ENCODE peak calls at places on chromosome 9, in five cellular contexts. One of them, this sample, is unnamed.

GRCh38 chr9:132853482-132853881 is 24.6 kb downstream of the AK8 start:
- DNase-seq in fibroblast of lung: no peak
- DNase-seq in KBM-7: no peak
- DNase-seq in activated CD4-positive, alpha-beta T cell treated with anti-CD3 and anti-CD28 coated beads, Interleukin-2, amount 50 U/mL, for 48 hours: no peak
- DNase-seq in SK-MEL-5: no peak
- DNase-seq in this sample: no peak

GRCh38 chr9:85417674-85418073 is 324.1 kb downstream of the AGTPBP1 start:
- DNase-seq in KBM-7: no peak
- DNase-seq in activated CD4-positive, alpha-beta T cell treated with anti-CD3 and anti-CD28 coated beads, Interleukin-2, amount 50 U/mL, for 48 hours: no peak
- DNase-seq in SK-MEL-5: no peak
- DNase-seq in fibroblast of lung: no peak
- DNase-seq in this sample: no peak

GRCh38 chr9:114462791-114463190 is 42.5 kb downstream of the WHRN start:
- DNase-seq in KBM-7: no peak
- DNase-seq in activated CD4-positive, alpha-beta T cell treated with anti-CD3 and anti-CD28 coated beads, Interleukin-2, amount 50 U/mL, for 48 hours: no peak
- DNase-seq in fibroblast of lung: no peak
- DNase-seq in SK-MEL-5: no peak
- DNase-seq in this sample: no peak

GRCh38 chr9:85742630-85742928 is 825 bp upstream of the AGTPBP1 start:
- DNase-seq in fibroblast of lung: peak
- DNase-seq in KBM-7: no peak
- DNase-seq in SK-MEL-5: no peak
- DNase-seq in activated CD4-positive, alpha-beta T cell treated with anti-CD3 and anti-CD28 coated beads, Interleukin-2, amount 50 U/mL, for 48 hours: no peak
- DNase-seq in this sample: peak

GRCh38 chr9:35374436-35374835 is 115.5 kb upstream of the RUSC2 start:
- DNase-seq in activated CD4-positive, alpha-beta T cell treated with anti-CD3 and anti-CD28 coated beads, Interleukin-2, amount 50 U/mL, for 48 hours: no peak
- DNase-seq in fibroblast of lung: no peak
- DNase-seq in SK-MEL-5: no peak
- DNase-seq in KBM-7: no peak
- DNase-seq in this sample: no peak

GRCh38 chr9:129733632-129733953 is 19.2 kb downstream of the PTGES start:
- DNase-seq in activated CD4-positive, alpha-beta T cell treated with anti-CD3 and anti-CD28 coated beads, Interleukin-2, amount 50 U/mL, for 48 hours: no peak
- DNase-seq in SK-MEL-5: no peak
- DNase-seq in fibroblast of lung: no peak
- DNase-seq in KBM-7: no peak
- DNase-seq in this sample: no peak

GRCh38 chr9:4349841-4350418 is 50.1 kb upstream of the GLIS3 start:
- DNase-seq in fibroblast of lung: no peak
- DNase-seq in KBM-7: no peak
- DNase-seq in SK-MEL-5: no peak
- DNase-seq in activated CD4-positive, alpha-beta T cell treated with anti-CD3 and anti-CD28 coated beads, Interleukin-2, amount 50 U/mL, for 48 hours: no peak
- DNase-seq in this sample: no peak

GRCh38 chr9:94139672-94140417 is 55.6 kb downstream of the PTPDC1 start:
- DNase-seq in KBM-7: no peak
- DNase-seq in fibroblast of lung: peak
- DNase-seq in SK-MEL-5: peak
- DNase-seq in activated CD4-positive, alpha-beta T cell treated with anti-CD3 and anti-CD28 coated beads, Interleukin-2, amount 50 U/mL, for 48 hours: no peak
- DNase-seq in this sample: peak

GRCh38 chr9:6646028-6646636 is 603 bp upstream of the GLDC start:
- DNase-seq in activated CD4-positive, alpha-beta T cell treated with anti-CD3 and anti-CD28 coated beads, Interleukin-2, amount 50 U/mL, for 48 hours: peak
- DNase-seq in fibroblast of lung: no peak
- DNase-seq in SK-MEL-5: no peak
- DNase-seq in KBM-7: no peak
- DNase-seq in this sample: no peak

GRCh38 chr9:9563817-9564216 is 1049.0 kb downstream of the PTPRD start:
- DNase-seq in SK-MEL-5: no peak
- DNase-seq in activated CD4-positive, alpha-beta T cell treated with anti-CD3 and anti-CD28 coated beads, Interleukin-2, amount 50 U/mL, for 48 hours: no peak
- DNase-seq in KBM-7: no peak
- DNase-seq in fibroblast of lung: no peak
- DNase-seq in this sample: no peak

GRCh38 chr9:36392489-36392888 is 7.6 kb downstream of the RNF38 start:
- DNase-seq in SK-MEL-5: no peak
- DNase-seq in KBM-7: no peak
- DNase-seq in fibroblast of lung: no peak
- DNase-seq in activated CD4-positive, alpha-beta T cell treated with anti-CD3 and anti-CD28 coated beads, Interleukin-2, amount 50 U/mL, for 48 hours: no peak
- DNase-seq in this sample: no peak